ENCODE peak calls at places on chromosomes 12 and 14, in four cellular contexts. L is IMR-90, F is skeletal muscle cell, V is putamen. S is an unnamed sample.
A peak's percentile ranks its signal among the peaks of the same experiment; 100 is the strongest.

GRCh38 chr14:96821501-96821900 is 24.3 kb downstream of the VRK1 start:
- DNase-seq in L (no peak), F (no peak), V (no peak), S (no peak)

GRCh38 chr12:34601689-34602088 is 579.4 kb downstream of the ALG10 start:
- DNase-seq in L (no peak), F (no peak), V (no peak), S (no peak)

GRCh38 chr12:102107970-102108369 is 11.9 kb downstream of the NUP37 start:
- DNase-seq in L (no peak), F (no peak), V (no peak), S (no peak)

GRCh38 chr12:77830502-77830901 is at the start of gene NAV3:
- DNase-seq in L (no peak), F (peak; percentile 7), V (no peak), S (no peak)

GRCh38 chr12:542290-543113 is 82.8 kb downstream of the B4GALNT3 start:
- DNase-seq in L (no peak), F (no peak), V (no peak), S (no peak)

GRCh38 chr12:81797100-81797499 is 38.0 kb upstream of the PPFIA2 start:
- DNase-seq in L (no peak), F (no peak), V (no peak), S (no peak)

GRCh38 chr12:110249716-110250225 is 31.3 kb upstream of the ATP2A2 start:
- DNase-seq in L (no peak), F (no peak), V (no peak), S (no peak)

GRCh38 chr12:94909609-94910008 is 93.9 kb downstream of the NDUFA12 start:
- DNase-seq in L (no peak), F (no peak), V (no peak), S (no peak)

GRCh38 chr14:78700236-78700635 is 530.1 kb downstream of the NRXN3 start:
- DNase-seq in L (no peak), F (no peak), V (no peak), S (no peak)

GRCh38 chr12:42631507-42631906 is 42.0 kb upstream of the PRICKLE1 start:
- DNase-seq in L (peak; percentile 16), F (no peak), V (no peak), S (no peak)

GRCh38 chr14:101499513-101499912 is 61.8 kb upstream of the DIO3 start:
- DNase-seq in L (no peak), F (no peak), V (no peak), S (no peak)

GRCh38 chr12:16349132-16349463 is 1.7 kb downstream of the MGST1 start:
- DNase-seq in L (peak; percentile 96), F (peak; percentile 93), V (no peak), S (peak; percentile 95)

GRCh38 chr12:132494294-132495164 is 4.6 kb downstream of the FBRSL1 start:
- DNase-seq in L (no peak), F (no peak), V (no peak), S (no peak)

GRCh38 chr12:83432176-83432719 is 745.5 kb downstream of the TMTC2 start:
- DNase-seq in L (no peak), F (no peak), V (no peak), S (no peak)

GRCh38 chr12:43482311-43483085 is 69.5 kb downstream of the ADAMTS20 start:
- DNase-seq in L (no peak), F (no peak), V (peak; percentile 29), S (no peak)

GRCh38 chr12:14416658-14417057 is 51.2 kb downstream of the ATF7IP start:
- DNase-seq in L (peak; percentile 93), F (peak; percentile 77), V (peak; percentile 54), S (peak; percentile 89)

GRCh38 chr14:81450100-81450531 is 50.0 kb upstream of the STON2 start:
- DNase-seq in L (no peak), F (peak; percentile 16), V (no peak), S (no peak)

GRCh38 chr14:97415907-97416306 is 618.7 kb downstream of the VRK1 start:
- DNase-seq in L (no peak), F (no peak), V (no peak), S (no peak)

GRCh38 chr12:41967668-41968649 is 176.7 kb downstream of the GXYLT1 start:
- DNase-seq in L (no peak), F (no peak), V (no peak), S (no peak)

GRCh38 chr12:75684678-75685620 is 173.5 kb upstream of the KRR1 start:
- DNase-seq in L (peak; percentile 86), F (peak; percentile 71), V (no peak), S (peak; percentile 90)

GRCh38 chr14:96762650-96763049 is 34.5 kb upstream of the VRK1 start:
- DNase-seq in L (peak; percentile 58), F (peak; percentile 27), V (peak; percentile 75), S (peak; percentile 64)

GRCh38 chr12:100249936-100250335 is 16.9 kb downstream of the DEPDC4 start:
- DNase-seq in L (no peak), F (no peak), V (no peak), S (no peak)

GRCh38 chr12:69024907-69025306 is 91.9 kb upstream of the CPM start:
- DNase-seq in L (peak; percentile 72), F (no peak), V (no peak), S (no peak)

GRCh38 chr12:103647267-103647666 is 60.2 kb downstream of the STAB2 start:
- DNase-seq in L (peak; percentile 59), F (peak; percentile 93), V (no peak), S (peak; percentile 72)

GRCh38 chr14:65414961-65415589 is 2.5 kb downstream of the FUT8 start:
- DNase-seq in L (peak; percentile 50), F (no peak), V (peak; percentile 34), S (peak; percentile 11)

GRCh38 chr12:2288471-2288870 is 235.7 kb downstream of the CACNA1C start:
- DNase-seq in L (no peak), F (no peak), V (no peak), S (no peak)

GRCh38 chr12:104314242-104314614 is 10.7 kb downstream of the EID3 start:
- DNase-seq in L (peak; percentile 51), F (no peak), V (no peak), S (no peak)

GRCh38 chr12:46260153-46260912 is 8.5 kb downstream of the SLC38A1 start:
- DNase-seq in L (peak; percentile 70), F (no peak), V (no peak), S (no peak)

GRCh38 chr12:119807380-119807779 is 69.7 kb downstream of the CIT start:
- DNase-seq in L (no peak), F (no peak), V (no peak), S (no peak)

GRCh38 chr12:54388214-54389138 is 3.9 kb upstream of the ZNF385A start:
- DNase-seq in L (no peak), F (no peak), V (no peak), S (no peak)

GRCh38 chr12:46519407-46519806 is 146.8 kb upstream of the SLC38A2 start:
- DNase-seq in L (no peak), F (no peak), V (no peak), S (no peak)

GRCh38 chr14:79044894-79045624 is 874.9 kb downstream of the NRXN3 start:
- DNase-seq in L (peak; percentile 88), F (peak; percentile 91), V (peak; percentile 75), S (peak; percentile 94)

GRCh38 chr12:75208851-75209781 is 523 bp downstream of the KCNC2 start:
- DNase-seq in L (peak; percentile 18), F (no peak), V (no peak), S (peak; percentile 16)

GRCh38 chr12:121560392-121561021 is 20.3 kb downstream of the KDM2B start:
- DNase-seq in L (no peak), F (no peak), V (no peak), S (no peak)

GRCh38 chr14:93943052-93943451 is 15.9 kb downstream of the FAM181A start:
- DNase-seq in L (peak; percentile 78), F (no peak), V (no peak), S (peak; percentile 82)

GRCh38 chr14:61645247-61645646 is 50.1 kb upstream of the HIF1A start:
- DNase-seq in L (no peak), F (no peak), V (no peak), S (no peak)

S was measured in brain microvascular endothelial cell.